ENCODE peak calls at places on chromosomes 11 and 22, in four cellular contexts. P is OCI-LY7, D is body of pancreas, C is IMR-90. Q is an unnamed sample.

GRCh38 chr11:68383976-68384501 is 71.6 kb downstream of the LRP5 start:
- DNase-seq in P (peak), D (peak), C (peak), Q (peak)

GRCh38 chr11:73570415-73571114 is 27.3 kb downstream of the FAM168A start:
- DNase-seq in P (no peak), D (no peak), C (peak), Q (peak)

GRCh38 chr11:74123008-74123448 is 47.8 kb downstream of the C2CD3 start:
- DNase-seq in P (no peak), D (no peak), C (peak), Q (peak)

GRCh38 chr11:117366875-117367274 is 39.2 kb downstream of the CEP164 start:
- DNase-seq in P (no peak), D (no peak), C (no peak), Q (no peak)

GRCh38 chr11:36060926-36061325 is 117.1 kb downstream of the LDLRAD3 start:
- DNase-seq in P (no peak), D (no peak), C (no peak), Q (no peak)

GRCh38 chr11:80285076-80285790 is 844.4 kb upstream of the TENM4 start:
- DNase-seq in P (no peak), D (no peak), C (peak), Q (no peak)

GRCh38 chr22:37676691-37677627 is 1.5 kb downstream of the LGALS1 start:
- DNase-seq in P (peak), D (peak), C (peak), Q (peak)

GRCh38 chr11:130873766-130874165 is 42.5 kb downstream of the SNX19 start:
- DNase-seq in P (no peak), D (no peak), C (peak), Q (peak)

GRCh38 chr11:124310746-124311145 is 3.0 kb downstream of the OR8D1 start:
- DNase-seq in P (no peak), D (no peak), C (peak), Q (peak)

GRCh38 chr11:99199336-99199735 is 178.6 kb downstream of the CNTN5 start:
- DNase-seq in P (no peak), D (no peak), C (no peak), Q (no peak)

GRCh38 chr11:36657610-36658225 is 59.7 kb upstream of the RAG2 start:
- DNase-seq in P (no peak), D (no peak), C (peak), Q (no peak)

GRCh38 chr11:39589391-39589790 is 1870.1 kb downstream of the LRRC4C start:
- DNase-seq in P (no peak), D (no peak), C (no peak), Q (no peak)

GRCh38 chr22:23218867-23219251 is 38.5 kb downstream of the BCR start:
- DNase-seq in P (peak), D (peak), C (peak), Q (no peak)

GRCh38 chr11:25859776-25860175 is 472.2 kb upstream of the ANO3 start:
- DNase-seq in P (no peak), D (no peak), C (no peak), Q (no peak)

GRCh38 chr11:128686045-128686741 is 7.7 kb upstream of the FLI1 start:
- DNase-seq in P (no peak), D (no peak), C (no peak), Q (no peak)

GRCh38 chr11:12824281-12825041 is 150.2 kb downstream of the TEAD1 start:
- DNase-seq in P (no peak), D (peak), C (no peak), Q (no peak)

GRCh38 chr11:78802058-78802633 is 227.5 kb upstream of the NARS2 start:
- DNase-seq in P (no peak), D (peak), C (no peak), Q (peak)
- H3K4me3 ChIP-seq in P (no peak), D (no peak), C (no peak), Q (no peak)

GRCh38 chr22:47765757-47766156 is 1003.3 kb downstream of the TBC1D22A start:
- DNase-seq in P (no peak), D (no peak), C (no peak), Q (no peak)
- TF ChIP-seq CTCF in P (no peak), D (no peak), C (no peak), Q (no peak)

GRCh38 chr11:94732617-94733292 is 35.4 kb upstream of the AMOTL1 start:
- DNase-seq in P (no peak), D (no peak), C (peak), Q (peak)
- H3K4me3 ChIP-seq in P (no peak), D (no peak), C (no peak), Q (no peak)

DNA sequence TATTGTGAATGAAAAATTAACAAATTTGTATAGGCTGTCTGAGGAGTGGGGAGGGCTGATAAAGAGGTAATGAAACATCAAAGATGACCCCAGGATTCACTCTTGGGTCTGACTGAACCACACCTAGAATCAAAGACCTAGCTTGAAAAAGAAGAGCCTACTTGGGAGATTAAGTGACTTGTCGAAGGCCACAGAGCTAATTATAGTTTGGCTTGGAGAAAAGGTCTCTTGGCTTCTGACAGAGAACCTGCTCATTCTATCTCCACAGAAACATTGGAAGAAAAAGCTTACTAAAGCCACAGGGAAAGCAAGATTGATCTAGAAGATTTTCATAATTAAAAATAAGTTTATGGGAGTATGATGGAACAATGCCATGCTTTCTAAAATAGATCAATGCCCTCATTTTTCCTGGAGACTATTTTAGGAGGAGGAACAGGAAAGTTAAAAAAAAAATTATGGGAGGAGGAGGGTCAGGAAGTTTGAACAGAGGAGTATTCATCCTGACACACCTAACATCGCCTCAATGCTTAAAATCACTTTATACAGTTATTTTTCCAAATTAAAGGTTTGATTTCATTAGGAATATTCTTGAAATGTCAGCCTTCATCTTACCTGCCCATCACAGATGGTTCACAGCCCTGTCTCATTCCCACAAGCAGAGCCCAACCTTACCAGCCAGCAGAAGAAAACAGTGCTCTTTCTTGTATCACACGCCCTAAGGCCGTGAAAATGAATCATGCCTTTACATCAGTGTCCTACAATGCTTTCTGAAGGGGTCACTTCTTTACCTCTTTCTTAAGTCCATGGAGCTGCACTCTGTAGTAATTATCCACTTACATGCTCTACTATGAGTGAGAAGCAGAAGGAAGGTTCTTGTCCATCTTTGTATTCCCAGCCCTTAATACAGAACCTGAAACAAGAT is 231.1 kb upstream of the MPPED2 start:
- DNase-seq in P (no peak), D (no peak), C (no peak), Q (no peak)
- TF ChIP-seq CTCF in P (no peak), D (no peak), C (no peak), Q (no peak)

Q was measured in fibroblast of the aortic adventitia.